ENCODE peak calls at places on chromosomes 13 and 19, in six cellular contexts. I, A, M, B, H and C are unnamed samples.

GRCh38 chr19:5046339-5047039 is 77.6 kb downstream of the KDM4B start:
- DNase-seq in H (peak), A (peak), I (no peak), M (no peak), B (no peak), C (no peak)

GRCh38 chr13:112784811-112785418 is 95.1 kb downstream of the ATP11A start:
- DNase-seq in B (no peak), M (no peak), I (no peak), H (no peak), A (no peak), C (no peak)

GRCh38 chr13:26117620-26118019 is 65.8 kb upstream of the SHISA2 start:
- DNase-seq in I (no peak), A (no peak), M (no peak), H (no peak), B (no peak), C (no peak)

GRCh38 chr13:113273856-113274590 is 23.0 kb upstream of the LAMP1 start:
- DNase-seq in I (no peak), M (no peak), A (peak), H (no peak), B (no peak), C (no peak)

GRCh38 chr19:11556634-11557420 is 2.2 kb downstream of the ELOF1 start:
- DNase-seq in A (no peak), M (no peak), I (no peak), B (no peak), H (no peak), C (no peak)

GRCh38 chr13:83943530-83944279 is 61.4 kb upstream of the SLITRK1 start:
- DNase-seq in A (no peak), I (no peak), M (no peak), H (no peak), B (no peak), C (no peak)

GRCh38 chr13:64925284-64925683 is 2304.9 kb downstream of the PCDH9 start:
- DNase-seq in H (no peak), A (peak), I (no peak), B (no peak), M (no peak), C (peak)

GRCh38 chr13:29849071-29849541 is 1.3 kb downstream of the UBL3 start:
- DNase-seq in I (no peak), B (no peak), M (no peak), A (peak), H (no peak), C (no peak)

GRCh38 chr19:36032251-36033104 is at the start of gene CLIP3:
- DNase-seq in M (no peak), I (peak), A (no peak), H (no peak), B (no peak), C (peak)

GRCh38 chr19:4794971-4795370 is 3.4 kb downstream of the FEM1A start:
- DNase-seq in B (no peak), I (no peak), M (no peak), A (peak), H (no peak), C (no peak)

DNA sequence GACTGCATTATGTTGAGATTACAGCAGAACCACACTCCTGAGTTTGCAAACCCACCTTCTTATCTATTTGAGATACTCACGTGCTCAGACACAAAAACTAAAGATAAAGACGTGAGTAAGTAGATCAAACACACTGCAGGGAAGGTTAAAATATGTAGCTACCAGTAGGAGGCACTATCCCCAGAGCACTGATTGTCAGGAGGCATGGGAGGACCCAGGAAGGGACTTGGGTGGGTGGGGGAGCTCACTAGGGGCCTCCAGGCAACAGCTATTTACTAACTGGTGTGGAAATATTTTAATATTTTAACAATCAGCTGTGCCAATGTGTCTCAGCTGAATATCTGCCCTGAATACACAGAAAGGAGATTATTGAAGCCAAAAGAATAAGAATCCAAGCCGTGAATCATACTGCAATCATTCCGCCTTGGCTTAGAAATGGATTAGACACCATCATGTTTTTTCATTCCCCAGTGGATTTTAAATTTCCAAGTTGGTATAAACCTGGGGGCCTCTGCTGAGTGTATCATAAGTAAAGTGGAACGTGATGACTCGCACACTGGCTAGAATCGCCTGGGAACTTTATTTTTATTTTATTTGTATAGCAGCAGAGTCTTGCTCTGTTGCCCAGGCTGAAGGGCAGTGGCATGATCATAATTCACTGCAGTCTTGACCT is 73.2 kb upstream of the CACNA1A start:
- DNase-seq in M (no peak), I (no peak), B (no peak), H (no peak), A (no peak), C (no peak)
- TF ChIP-seq CTCF in M (no peak), I (no peak), B (no peak), H (no peak), A (no peak), C (no peak)

DNA sequence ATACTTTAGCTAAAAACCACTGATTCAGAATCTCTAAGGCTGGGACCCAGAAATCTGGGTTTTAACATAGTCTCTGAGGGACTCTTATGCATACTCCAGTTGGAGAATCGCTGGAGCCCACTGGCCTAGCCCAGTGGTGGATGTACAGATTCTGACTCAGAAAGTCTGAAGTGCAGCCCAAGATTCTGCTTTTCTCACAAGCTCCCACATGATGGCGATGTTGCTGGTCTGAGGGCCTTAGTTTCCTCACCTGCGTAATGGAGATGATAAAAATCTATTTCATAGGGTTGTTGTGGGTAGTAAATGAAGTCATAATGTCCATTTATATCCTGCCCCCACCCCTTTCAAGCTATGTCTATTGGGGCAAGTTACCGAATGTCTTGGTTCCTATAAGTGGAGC is 7.7 kb upstream of the CDADC1 start:
- DNase-seq in A (peak), H (no peak), M (no peak), I (no peak), B (no peak), C (no peak)
- TF ChIP-seq CTCF in A (peak), H (peak), M (no peak), I (no peak), B (peak), C (peak)

DNA sequence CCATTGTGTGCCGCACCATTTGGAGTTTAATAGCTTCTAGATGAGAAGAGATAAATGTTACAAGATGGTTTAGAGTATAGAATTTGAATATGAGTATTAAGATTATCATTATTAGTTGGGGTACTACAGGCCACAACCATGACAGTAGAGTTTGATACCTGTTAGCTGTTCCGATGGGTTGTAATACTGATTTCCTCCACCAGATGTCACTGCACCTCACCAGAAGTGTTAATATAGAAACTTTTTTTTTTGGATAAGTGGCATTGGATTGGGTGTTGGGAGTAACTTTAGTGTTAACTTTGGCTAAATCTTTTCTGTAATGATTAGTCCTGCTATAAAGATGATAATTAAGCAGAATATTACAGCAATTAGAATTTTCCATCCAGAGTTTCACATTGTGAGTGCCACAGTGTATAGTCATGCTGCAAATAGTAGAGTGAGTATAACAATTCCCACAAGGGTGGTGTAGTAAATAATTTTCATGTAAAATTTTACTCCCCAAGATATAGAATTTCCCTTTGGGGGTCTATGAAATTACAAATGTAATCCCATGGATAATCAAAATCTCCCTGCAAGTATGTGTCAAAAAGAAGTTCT is 56.3 kb downstream of the PSG3 start:
- DNase-seq in H (no peak), I (no peak), B (no peak), M (no peak), A (peak), C (no peak)
- TF ChIP-seq CTCF in H (peak), I (peak), B (peak), M (peak), A (peak), C (peak)

DNA sequence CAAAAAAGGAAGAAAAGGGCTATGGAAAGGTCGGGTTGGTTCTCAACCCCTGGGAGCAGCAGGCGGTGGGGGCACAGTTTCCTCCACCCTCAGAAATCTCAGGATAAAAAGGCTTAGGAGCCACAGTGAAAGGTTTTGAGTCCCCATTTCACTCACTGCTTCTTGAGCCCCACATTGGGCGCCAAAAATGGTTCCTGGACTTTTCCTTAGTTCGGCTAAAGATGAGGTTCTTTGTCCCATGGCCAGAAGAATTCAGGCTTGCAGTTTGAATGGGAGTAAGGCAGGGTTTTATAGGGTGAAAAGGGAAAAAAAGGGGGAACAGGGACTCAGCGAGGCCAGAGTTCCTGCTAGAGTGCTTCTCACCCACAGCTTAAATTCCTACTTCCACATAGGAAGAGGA is 179.5 kb downstream of the GGACT start:
- DNase-seq in A (no peak), I (no peak), H (no peak), M (no peak), B (no peak), C (no peak)
- TF ChIP-seq CTCF in A (no peak), I (no peak), H (no peak), M (no peak), B (no peak), C (no peak)

GRCh38 chr19:13882419-13882795 is 5.5 kb downstream of the NANOS3 start:
- DNase-seq in A (no peak), M (no peak), H (no peak), I (no peak), B (no peak), C (no peak)
- TF ChIP-seq CTCF in A (no peak), M (no peak), H (no peak), I (no peak), B (no peak), C (no peak)

GRCh38 chr13:24041822-24042221 is 118.7 kb upstream of the SPATA13 start:
- DNase-seq in A (no peak), B (no peak), M (no peak), I (no peak), H (no peak), C (no peak)
- TF ChIP-seq CTCF in A (no peak), B (no peak), M (no peak), I (no peak), H (no peak), C (no peak)